ENCODE peak calls at places on chromosomes 13 and 19, in seven cellular contexts. One of them, this sample, is unnamed.
A peak's percentile ranks its signal among the peaks of the same experiment; 100 is the strongest.

GRCh38 chr13:50684366-50684765 is 159.1 kb downstream of the DLEU7 start:
- DNase-seq in neuronal stem cell: no peak
- DNase-seq in mesenchymal stem cell: no peak
- DNase-seq in H1: no peak
- DNase-seq in trophoblast cell: no peak
- DNase-seq in H9: no peak
- DNase-seq in IMR-90: no peak
- DNase-seq in this sample: no peak

GRCh38 chr19:49712397-49712859 is 21.5 kb downstream of the CPT1C start:
- DNase-seq in H9: peak; percentile 96
- DNase-seq in H1: peak; percentile 74
- DNase-seq in neuronal stem cell: no peak
- DNase-seq in mesenchymal stem cell: peak; percentile 22
- DNase-seq in trophoblast cell: peak; percentile 30
- DNase-seq in IMR-90: peak; percentile 1
- DNase-seq in this sample: peak; percentile 79

GRCh38 chr19:13022111-13022858 is 27.0 kb downstream of the NFIX start:
- DNase-seq in mesenchymal stem cell: peak; percentile 36
- DNase-seq in IMR-90: peak; percentile 76
- DNase-seq in neuronal stem cell: no peak
- DNase-seq in H9: no peak
- DNase-seq in H1: no peak
- DNase-seq in trophoblast cell: no peak
- DNase-seq in this sample: no peak

GRCh38 chr19:9295411-9295849 is 14.2 kb downstream of the ZNF699 start:
- DNase-seq in H1: no peak
- DNase-seq in trophoblast cell: no peak
- DNase-seq in neuronal stem cell: no peak
- DNase-seq in IMR-90: no peak
- DNase-seq in H9: no peak
- DNase-seq in mesenchymal stem cell: no peak
- DNase-seq in this sample: peak; percentile 34

GRCh38 chr13:50085063-50085462 is 69.8 kb downstream of the KCNRG start:
- DNase-seq in H1: no peak
- DNase-seq in mesenchymal stem cell: peak; percentile 60
- DNase-seq in neuronal stem cell: peak; percentile 32
- DNase-seq in trophoblast cell: peak; percentile 85
- DNase-seq in IMR-90: peak; percentile 47
- DNase-seq in H9: no peak
- DNase-seq in this sample: peak; percentile 40

GRCh38 chr19:39524495-39524894 is 8.2 kb downstream of the EID2B start:
- DNase-seq in mesenchymal stem cell: no peak
- DNase-seq in IMR-90: no peak
- DNase-seq in neuronal stem cell: no peak
- DNase-seq in H9: no peak
- DNase-seq in trophoblast cell: peak; percentile 11
- DNase-seq in H1: no peak
- DNase-seq in this sample: no peak

GRCh38 chr13:111202149-111202548 is 87.0 kb downstream of the ARHGEF7 start:
- DNase-seq in H1: no peak
- DNase-seq in H9: no peak
- DNase-seq in neuronal stem cell: no peak
- DNase-seq in trophoblast cell: no peak
- DNase-seq in mesenchymal stem cell: no peak
- DNase-seq in IMR-90: no peak
- DNase-seq in this sample: peak; percentile 66

GRCh38 chr19:11191273-11191755 is 6.0 kb downstream of the KANK2 start:
- DNase-seq in H1: no peak
- DNase-seq in IMR-90: peak; percentile 63
- DNase-seq in trophoblast cell: peak; percentile 81
- DNase-seq in H9: no peak
- DNase-seq in neuronal stem cell: no peak
- DNase-seq in mesenchymal stem cell: peak; percentile 86
- DNase-seq in this sample: peak; percentile 42

GRCh38 chr13:71210861-71211260 is 656.1 kb downstream of the DACH1 start:
- DNase-seq in H9: no peak
- DNase-seq in IMR-90: no peak
- DNase-seq in neuronal stem cell: no peak
- DNase-seq in trophoblast cell: no peak
- DNase-seq in H1: no peak
- DNase-seq in mesenchymal stem cell: no peak
- DNase-seq in this sample: no peak

GRCh38 chr13:94800423-94800822 is 88.1 kb upstream of the SOX21 start:
- DNase-seq in neuronal stem cell: no peak
- DNase-seq in H9: no peak
- DNase-seq in mesenchymal stem cell: no peak
- DNase-seq in H1: no peak
- DNase-seq in trophoblast cell: no peak
- DNase-seq in IMR-90: no peak
- DNase-seq in this sample: no peak

GRCh38 chr19:6765738-6766356 is 1.4 kb downstream of the SH2D3A start:
- DNase-seq in trophoblast cell: peak; percentile 98
- DNase-seq in mesenchymal stem cell: no peak
- DNase-seq in H9: peak; percentile 98
- DNase-seq in H1: peak; percentile 88
- DNase-seq in IMR-90: no peak
- DNase-seq in neuronal stem cell: no peak
- DNase-seq in this sample: peak; percentile 97
- H3K9ac ChIP-seq in trophoblast cell: peak overlapping the region; percentile 5
- H3K9ac ChIP-seq in mesenchymal stem cell: no peak overlapping the region
- H3K9ac ChIP-seq in H9: peak overlapping the region; percentile 79
- H3K9ac ChIP-seq in H1: peak overlapping the region; percentile 72
- H3K9ac ChIP-seq in IMR-90: no peak overlapping the region
- H3K9ac ChIP-seq in neuronal stem cell: no peak overlapping the region
- H3K9ac ChIP-seq in this sample: peak overlapping the region; percentile 79

DNA sequence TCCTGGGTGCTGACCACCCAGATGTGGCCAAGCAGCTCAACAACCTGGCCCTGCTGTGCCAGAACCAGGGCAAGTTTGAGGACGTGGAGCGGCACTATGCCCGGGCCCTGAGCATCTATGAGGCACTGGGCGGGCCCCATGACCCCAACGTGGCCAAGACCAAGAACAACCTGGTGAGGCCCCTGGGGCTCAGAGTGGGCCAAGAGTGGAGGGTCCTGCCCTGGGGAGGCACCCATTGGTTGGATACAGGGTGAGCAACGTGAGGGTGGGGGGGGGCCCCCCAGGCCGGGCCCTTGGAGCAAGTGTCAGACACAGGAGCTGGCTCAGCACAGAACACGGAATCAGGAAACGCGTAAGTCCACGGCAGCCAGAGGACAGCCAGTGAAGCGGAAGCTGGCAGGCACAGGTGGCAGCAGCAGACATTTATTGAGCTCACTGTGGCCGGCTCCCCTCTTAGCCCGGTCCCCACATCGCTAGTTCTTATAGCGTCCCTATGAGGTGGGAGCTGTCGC is 8.9 kb downstream of the KLC3 start:
- DNase-seq in IMR-90: no peak
- DNase-seq in H9: no peak
- DNase-seq in neuronal stem cell: no peak
- DNase-seq in trophoblast cell: no peak
- DNase-seq in H1: no peak
- DNase-seq in mesenchymal stem cell: no peak
- DNase-seq in this sample: no peak
- H3K4ac ChIP-seq in IMR-90: no peak overlapping the region
- H3K4ac ChIP-seq in H9: no peak overlapping the region
- H3K4ac ChIP-seq in neuronal stem cell: no peak overlapping the region
- H3K4ac ChIP-seq in trophoblast cell: no peak overlapping the region
- H3K4ac ChIP-seq in H1: no peak overlapping the region
- H3K4ac ChIP-seq in mesenchymal stem cell: no peak overlapping the region
- H3K4ac ChIP-seq in this sample: no peak overlapping the region

GRCh38 chr13:52738719-52739467 is 727 bp downstream of the CNMD start:
- DNase-seq in H9: peak; percentile 62
- DNase-seq in IMR-90: no peak
- DNase-seq in H1: no peak
- DNase-seq in neuronal stem cell: peak; percentile 61
- DNase-seq in trophoblast cell: peak; percentile 6
- DNase-seq in mesenchymal stem cell: peak; percentile 10
- DNase-seq in this sample: peak; percentile 62

GRCh38 chr13:52736891-52737290 is 2.7 kb downstream of the CNMD start:
- DNase-seq in IMR-90: no peak
- DNase-seq in H1: no peak
- DNase-seq in H9: no peak
- DNase-seq in trophoblast cell: no peak
- DNase-seq in neuronal stem cell: no peak
- DNase-seq in mesenchymal stem cell: no peak
- DNase-seq in this sample: no peak

GRCh38 chr13:52737451-52737850 is 2.2 kb downstream of the CNMD start:
- DNase-seq in H9: no peak
- DNase-seq in IMR-90: no peak
- DNase-seq in trophoblast cell: no peak
- DNase-seq in H1: no peak
- DNase-seq in mesenchymal stem cell: no peak
- DNase-seq in neuronal stem cell: no peak
- DNase-seq in this sample: no peak

GRCh38 chr13:52739468-52740071 is at the start of gene CNMD:
- DNase-seq in H9: peak; percentile 50
- DNase-seq in mesenchymal stem cell: no peak
- DNase-seq in trophoblast cell: no peak
- DNase-seq in neuronal stem cell: no peak
- DNase-seq in IMR-90: no peak
- DNase-seq in H1: no peak
- DNase-seq in this sample: peak; percentile 52

DNA sequence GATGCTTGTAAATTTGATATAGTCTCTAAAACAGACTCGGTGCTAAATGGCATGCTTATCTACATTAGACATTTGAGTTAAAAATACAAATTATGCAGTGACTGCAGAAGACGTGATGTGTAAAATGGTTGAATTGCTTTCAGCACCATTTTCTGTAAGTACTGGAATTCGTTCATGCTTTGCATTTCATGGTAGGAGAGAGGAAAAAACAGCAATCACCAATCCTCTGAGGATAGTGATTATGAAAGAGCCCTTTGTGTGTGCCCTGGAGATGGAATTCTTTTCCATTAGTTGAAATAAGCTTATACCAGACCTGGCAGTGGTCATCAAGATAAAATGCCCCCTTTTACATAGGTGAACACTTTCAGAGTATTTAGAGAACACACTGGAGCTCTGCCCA is 1.7 kb downstream of the CNMD start:
- DNase-seq in trophoblast cell: no peak
- DNase-seq in mesenchymal stem cell: no peak
- DNase-seq in neuronal stem cell: no peak
- DNase-seq in H9: no peak
- DNase-seq in IMR-90: no peak
- DNase-seq in H1: no peak
- DNase-seq in this sample: peak; percentile 17
- H3K9ac ChIP-seq in trophoblast cell: no peak overlapping the region
- H3K9ac ChIP-seq in mesenchymal stem cell: no peak overlapping the region
- H3K9ac ChIP-seq in neuronal stem cell: no peak overlapping the region
- H3K9ac ChIP-seq in H9: no peak overlapping the region
- H3K9ac ChIP-seq in IMR-90: no peak overlapping the region
- H3K9ac ChIP-seq in H1: no peak overlapping the region
- H3K9ac ChIP-seq in this sample: no peak overlapping the region

DNA sequence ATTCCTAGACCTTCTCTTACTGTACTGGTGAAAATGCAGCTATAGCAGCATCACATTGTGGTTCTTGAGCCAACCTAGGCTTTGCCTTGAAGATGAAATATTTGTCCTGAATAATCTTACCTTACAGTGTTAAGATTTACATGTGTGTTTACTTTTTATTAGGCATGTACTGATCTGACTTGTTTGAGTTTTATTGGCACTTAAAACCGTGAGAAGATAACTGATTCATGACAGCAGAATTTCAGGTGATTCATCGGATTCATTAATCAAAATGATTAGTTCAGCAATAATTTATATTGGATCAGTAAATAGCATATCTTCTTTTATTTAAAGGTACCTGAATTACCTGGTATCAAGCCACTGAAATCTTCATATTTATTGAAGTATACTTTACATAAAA is 296.3 kb downstream of the KLF5 start:
- DNase-seq in H9: no peak
- DNase-seq in neuronal stem cell: no peak
- DNase-seq in trophoblast cell: no peak
- DNase-seq in mesenchymal stem cell: no peak
- DNase-seq in IMR-90: no peak
- DNase-seq in H1: no peak
- DNase-seq in this sample: no peak
- H3K4ac ChIP-seq in H9: no peak overlapping the region
- H3K4ac ChIP-seq in neuronal stem cell: no peak overlapping the region
- H3K4ac ChIP-seq in trophoblast cell: no peak overlapping the region
- H3K4ac ChIP-seq in mesenchymal stem cell: no peak overlapping the region
- H3K4ac ChIP-seq in IMR-90: no peak overlapping the region
- H3K4ac ChIP-seq in H1: no peak overlapping the region
- H3K4ac ChIP-seq in this sample: no peak overlapping the region

GRCh38 chr13:43848250-43848649 is 31.3 kb downstream of the CCDC122 start:
- DNase-seq in H9: no peak
- DNase-seq in IMR-90: peak; percentile 71
- DNase-seq in mesenchymal stem cell: peak; percentile 71
- DNase-seq in trophoblast cell: peak; percentile 62
- DNase-seq in H1: no peak
- DNase-seq in neuronal stem cell: no peak
- DNase-seq in this sample: no peak
- H3K9ac ChIP-seq in H9: no peak overlapping the region
- H3K9ac ChIP-seq in IMR-90: no peak overlapping the region
- H3K9ac ChIP-seq in mesenchymal stem cell: peak overlapping the region; percentile 56
- H3K9ac ChIP-seq in trophoblast cell: no peak overlapping the region
- H3K9ac ChIP-seq in H1: no peak overlapping the region
- H3K9ac ChIP-seq in neuronal stem cell: no peak overlapping the region
- H3K9ac ChIP-seq in this sample: no peak overlapping the region

GRCh38 chr19:34416021-34416545 is 11.9 kb downstream of the PDCD2L start:
- DNase-seq in mesenchymal stem cell: no peak
- DNase-seq in trophoblast cell: peak; percentile 33
- DNase-seq in H1: no peak
- DNase-seq in H9: no peak
- DNase-seq in IMR-90: peak; percentile 18
- DNase-seq in neuronal stem cell: no peak
- DNase-seq in this sample: no peak

GRCh38 chr19:34418300-34418699 is 9.9 kb upstream of the UBA2 start:
- DNase-seq in mesenchymal stem cell: no peak
- DNase-seq in IMR-90: no peak
- DNase-seq in neuronal stem cell: no peak
- DNase-seq in H9: no peak
- DNase-seq in trophoblast cell: no peak
- DNase-seq in H1: no peak
- DNase-seq in this sample: no peak
- H3K4ac ChIP-seq in mesenchymal stem cell: no peak overlapping the region
- H3K4ac ChIP-seq in IMR-90: no peak overlapping the region
- H3K4ac ChIP-seq in neuronal stem cell: no peak overlapping the region
- H3K4ac ChIP-seq in H9: no peak overlapping the region
- H3K4ac ChIP-seq in trophoblast cell: no peak overlapping the region
- H3K4ac ChIP-seq in H1: no peak overlapping the region
- H3K4ac ChIP-seq in this sample: no peak overlapping the region

DNA sequence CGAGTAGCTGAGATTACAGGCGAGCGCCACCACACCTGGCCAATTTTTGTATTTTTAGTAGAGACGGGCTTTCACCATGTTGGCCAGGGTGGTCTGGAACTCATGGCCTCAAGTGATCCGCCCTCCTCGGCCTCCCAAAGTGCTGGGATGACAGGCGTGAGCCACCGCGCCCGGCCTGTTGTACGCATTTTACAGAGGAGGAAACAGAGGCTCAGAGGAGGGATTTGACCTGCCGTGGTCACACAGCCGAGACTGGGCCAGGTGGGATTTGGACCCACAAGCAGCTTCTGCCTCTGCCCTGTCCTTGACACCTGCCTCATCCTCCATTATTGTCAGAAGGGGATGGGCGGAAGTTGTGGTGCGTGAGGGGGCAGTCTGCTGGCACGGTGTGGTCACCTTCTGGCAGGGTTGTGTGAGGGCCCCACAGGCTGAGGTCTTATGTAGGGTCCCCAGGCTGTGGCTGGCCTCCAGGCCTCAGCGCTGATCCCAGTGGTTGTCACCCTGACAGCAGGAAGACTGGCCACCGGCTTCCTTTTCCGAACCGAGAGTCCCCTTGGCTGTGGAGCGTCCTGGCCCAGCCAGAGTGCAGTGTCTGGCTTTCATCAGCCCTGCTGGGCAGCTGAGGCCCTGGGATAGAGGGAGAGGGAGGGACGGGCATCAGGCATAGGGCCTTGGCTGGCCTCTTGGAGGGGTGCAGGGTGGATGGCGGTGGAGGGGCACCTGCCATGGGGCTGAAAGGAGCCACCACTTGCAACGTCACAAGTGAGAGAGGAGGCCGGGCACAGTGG is 20.3 kb downstream of the NFIC start:
- DNase-seq in mesenchymal stem cell: no peak
- DNase-seq in H1: no peak
- DNase-seq in H9: no peak
- DNase-seq in trophoblast cell: no peak
- DNase-seq in IMR-90: no peak
- DNase-seq in neuronal stem cell: no peak
- DNase-seq in this sample: no peak
- H3K9ac ChIP-seq in mesenchymal stem cell: peak overlapping the region; percentile 53
- H3K9ac ChIP-seq in H1: no peak overlapping the region
- H3K9ac ChIP-seq in H9: no peak overlapping the region
- H3K9ac ChIP-seq in trophoblast cell: no peak overlapping the region
- H3K9ac ChIP-seq in IMR-90: peak overlapping the region; percentile 28
- H3K9ac ChIP-seq in neuronal stem cell: peak overlapping the region; percentile 12
- H3K9ac ChIP-seq in this sample: no peak overlapping the region

This sample was measured in mesendoderm.